ENCODE peak calls at places on chromosome 19, in six cellular contexts. V is osteocyte, M is heart left ventricle, O is tibial artery, N is uterus, T is neural progenitor cell. J is an unnamed sample.

GRCh38 chr19:31140717-31141116 is 208.5 kb downstream of the TSHZ3 start:
- DNase-seq in V (no peak), T (no peak), M (no peak), O (no peak), N (no peak), J (peak)

GRCh38 chr19:4144666-4145261 is 8.7 kb upstream of the CREB3L3 start:
- DNase-seq in T (no peak), M (no peak), N (no peak), V (no peak), O (no peak), J (no peak)

GRCh38 chr19:46607441-46607841 is 6.3 kb downstream of the CALM3 start:
- DNase-seq in V (no peak), M (peak), N (no peak), O (no peak), T (no peak), J (no peak)

GRCh38 chr19:30253581-30253996 is 118.6 kb upstream of the ZNF536 start:
- DNase-seq in T (peak), V (no peak), N (no peak), O (no peak), M (no peak), J (no peak)

GRCh38 chr19:58575183-58576041 is 2.3 kb upstream of the MZF1 start:
- DNase-seq in O (peak), M (peak), N (peak), T (peak), V (peak), J (peak)

GRCh38 chr19:33675501-33676124 is 53.9 kb downstream of the CHST8 start:
- DNase-seq in V (peak), T (peak), N (no peak), M (peak), O (peak), J (no peak)

GRCh38 chr19:29564574-29565005 is 38.8 kb downstream of the VSTM2B start:
- DNase-seq in T (no peak), O (no peak), V (no peak), N (no peak), M (no peak), J (no peak)

GRCh38 chr19:23925285-23925684 is 10.6 kb downstream of the ZNF726 start:
- DNase-seq in O (no peak), M (no peak), T (no peak), N (no peak), V (no peak), J (no peak)

GRCh38 chr19:12723383-12723642 is 419 bp downstream of the TNPO2 start:
- DNase-seq in O (no peak), V (no peak), M (no peak), N (no peak), T (peak), J (peak)

GRCh38 chr19:5693195-5694166 is 3.4 kb downstream of the RPL36 start:
- DNase-seq in T (no peak), M (no peak), V (no peak), O (no peak), N (no peak), J (no peak)

GRCh38 chr19:10227215-10227971 is 3.7 kb downstream of the S1PR2 start:
- DNase-seq in T (no peak), V (no peak), M (peak), N (peak), O (peak), J (no peak)

GRCh38 chr19:4327252-4327876 is 11.3 kb downstream of the STAP2 start:
- DNase-seq in T (peak), O (peak), V (peak), M (peak), N (peak), J (no peak)

GRCh38 chr19:4969772-4970531 is 1.0 kb downstream of the KDM4B start:
- DNase-seq in T (peak), V (no peak), N (no peak), M (no peak), O (no peak), J (peak)

GRCh38 chr19:2149980-2150793 is 1.2 kb downstream of the AP3D1 start:
- DNase-seq in O (peak), M (no peak), N (no peak), T (peak), V (no peak), J (peak)

GRCh38 chr19:14366529-14366928 is 14.7 kb upstream of the ADGRE5 start:
- DNase-seq in V (no peak), N (peak), T (peak), O (peak), M (peak), J (peak)

GRCh38 chr19:4633140-4633967 is 6.0 kb upstream of the TNFAIP8L1 start:
- DNase-seq in T (peak), V (no peak), O (peak), M (peak), N (no peak), J (peak)

GRCh38 chr19:953501-954271 is 27.9 kb downstream of the ARID3A start:
- DNase-seq in O (no peak), V (no peak), T (peak), N (no peak), M (no peak), J (no peak)

GRCh38 chr19:13859361-13859880 is 17.5 kb upstream of the NANOS3 start:
- DNase-seq in M (no peak), V (no peak), O (no peak), N (no peak), T (no peak), J (no peak)

GRCh38 chr19:10762656-10763055 is 44.8 kb downstream of the DNM2 start:
- DNase-seq in V (no peak), O (no peak), T (no peak), M (no peak), N (no peak), J (no peak)

DNA sequence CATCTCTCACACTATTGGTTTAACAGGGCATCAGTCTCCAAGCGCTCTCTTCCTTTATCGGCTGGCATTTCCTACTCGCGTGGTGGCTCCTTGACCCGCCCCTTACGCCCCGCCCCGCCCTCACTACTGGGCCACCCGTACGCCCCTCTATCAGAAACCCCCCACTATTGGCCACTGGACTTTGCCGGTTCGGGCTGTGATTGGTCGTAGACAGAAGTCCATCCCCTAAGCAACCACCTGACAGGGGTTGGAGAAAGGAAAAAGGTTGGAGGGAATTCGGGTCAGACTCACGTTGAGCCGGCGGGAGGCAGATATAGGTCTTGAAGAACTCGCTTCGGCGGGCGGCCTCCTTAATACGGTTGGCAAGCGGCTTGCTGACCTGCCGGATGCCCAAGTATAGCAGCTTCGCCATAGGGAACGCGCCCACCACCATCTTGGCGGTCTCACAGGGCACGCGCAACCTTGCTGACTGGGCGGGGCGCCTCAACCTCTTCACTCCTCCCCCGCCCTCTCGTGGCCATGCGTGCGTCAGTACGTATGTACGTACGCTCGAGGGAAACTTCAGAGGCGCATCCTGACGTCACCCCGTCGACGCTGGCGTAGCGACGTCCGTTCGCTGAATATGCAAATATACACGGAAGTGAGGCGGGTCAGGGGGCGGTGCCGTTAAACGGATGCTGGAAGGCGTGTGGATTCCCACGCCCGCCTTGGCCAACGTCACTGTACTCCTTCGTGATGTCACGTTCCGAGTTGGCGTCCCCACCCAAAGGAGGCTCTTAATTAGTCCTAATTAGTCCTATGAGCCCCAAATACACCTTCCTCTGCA is at the start of gene OPA3:
- DNase-seq in M (peak), V (peak), T (peak), O (peak), N (peak), J (peak)
- TF ChIP-seq CTCF in M (no peak), V (peak), T (peak), O (no peak), N (no peak), J (no peak)

GRCh38 chr19:50490991-50491472 is 14.4 kb upstream of the GARIN5A start:
- DNase-seq in M (peak), T (no peak), O (no peak), N (no peak), V (peak), J (no peak)
- TF ChIP-seq CTCF in M (no peak), T (no peak), O (no peak), N (no peak), V (no peak), J (no peak)

GRCh38 chr19:41408256-41408655 is 10.6 kb downstream of the BCKDHA start:
- DNase-seq in M (no peak), V (no peak), T (no peak), N (no peak), O (no peak), J (no peak)
- TF ChIP-seq CTCF in M (no peak), V (no peak), T (no peak), N (no peak), O (no peak), J (no peak)

GRCh38 chr19:37654118-37654517 is 1.1 kb downstream of the ZFP30 start:
- DNase-seq in V (no peak), M (no peak), O (no peak), T (no peak), N (no peak), J (no peak)
- TF ChIP-seq CTCF in V (no peak), M (no peak), O (no peak), T (no peak), N (no peak), J (no peak)

DNA sequence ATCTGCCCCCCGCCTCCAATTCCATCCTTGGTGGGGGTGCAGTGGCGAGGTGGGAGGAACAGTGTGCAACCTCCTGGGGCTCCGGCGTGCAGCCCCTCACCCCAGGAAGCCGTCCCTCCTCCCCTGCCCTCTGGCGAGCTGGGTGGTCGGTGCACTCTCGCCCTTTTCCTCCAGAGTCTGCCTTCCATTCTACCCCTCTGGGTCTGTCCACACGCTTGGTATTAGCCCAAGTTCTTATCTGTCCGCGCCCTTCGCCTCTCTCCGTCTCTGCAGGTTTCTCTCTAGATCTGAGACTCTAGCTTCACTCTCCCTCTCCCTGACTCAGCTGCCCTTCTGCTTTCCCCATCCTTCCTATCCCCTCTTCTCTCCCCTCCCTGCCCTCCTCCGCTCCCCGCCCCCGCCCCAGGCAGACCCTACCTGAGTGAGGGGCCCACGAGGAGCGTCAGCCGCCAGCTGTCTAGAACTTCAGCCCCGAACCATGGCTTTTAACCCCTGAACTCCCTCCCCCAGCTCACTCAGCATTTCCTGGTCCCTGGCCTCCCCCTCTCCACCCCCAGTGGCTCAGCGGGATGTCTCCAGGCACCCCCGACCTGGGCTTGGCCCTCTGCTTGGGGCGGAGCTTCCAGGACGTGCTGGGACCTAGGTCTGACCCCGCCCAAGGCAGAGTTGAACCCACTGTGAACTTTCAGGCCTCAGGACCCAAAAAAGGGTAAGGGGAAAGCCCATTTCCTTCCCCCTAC is 499 bp upstream of the KLK13 start:
- DNase-seq in M (no peak), N (no peak), T (no peak), O (no peak), V (no peak), J (no peak)
- TF ChIP-seq CTCF in M (no peak), N (no peak), T (no peak), O (no peak), V (no peak), J (no peak)

GRCh38 chr19:47796785-47797184 is 7.6 kb downstream of the TPRX1 start:
- DNase-seq in M (no peak), T (no peak), V (no peak), O (no peak), N (no peak), J (no peak)

GRCh38 chr19:47797996-47798903 is 6.1 kb downstream of the TPRX1 start:
- DNase-seq in V (no peak), M (no peak), T (no peak), O (no peak), N (no peak), J (no peak)

GRCh38 chr19:47792616-47793015 is 11.7 kb downstream of the TPRX1 start:
- DNase-seq in T (no peak), V (no peak), O (no peak), N (no peak), M (no peak), J (no peak)

GRCh38 chr19:47790398-47790814 is 11.9 kb downstream of the SELENOW start:
- DNase-seq in O (peak), T (peak), M (peak), N (peak), V (peak), J (peak)

DNA sequence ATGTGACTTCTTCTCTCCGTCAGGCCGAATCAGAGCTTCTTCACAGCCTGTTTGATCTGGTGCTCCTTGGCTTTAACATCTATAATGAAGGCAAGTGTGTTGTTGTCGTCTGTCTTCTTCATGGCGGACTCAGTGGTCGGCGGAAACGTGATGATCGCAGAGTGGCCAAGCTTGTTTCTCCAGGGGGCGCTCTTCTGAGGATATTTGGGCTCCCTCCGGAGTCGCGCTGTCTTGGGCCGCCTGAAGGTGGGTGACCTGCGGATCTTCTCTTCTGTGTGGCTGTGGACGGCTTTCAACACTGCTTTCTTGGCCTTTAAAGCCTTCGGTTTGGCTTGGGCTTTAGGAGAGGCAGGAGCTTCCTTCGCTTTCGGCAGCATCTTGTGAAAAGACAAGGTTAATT is 9.8 kb downstream of the TPRX1 start:
- DNase-seq in O (no peak), N (no peak), V (no peak), M (no peak), T (peak), J (no peak)
- TF ChIP-seq CTCF in O (no peak), N (no peak), V (no peak), M (no peak), T (peak), J (no peak)

DNA sequence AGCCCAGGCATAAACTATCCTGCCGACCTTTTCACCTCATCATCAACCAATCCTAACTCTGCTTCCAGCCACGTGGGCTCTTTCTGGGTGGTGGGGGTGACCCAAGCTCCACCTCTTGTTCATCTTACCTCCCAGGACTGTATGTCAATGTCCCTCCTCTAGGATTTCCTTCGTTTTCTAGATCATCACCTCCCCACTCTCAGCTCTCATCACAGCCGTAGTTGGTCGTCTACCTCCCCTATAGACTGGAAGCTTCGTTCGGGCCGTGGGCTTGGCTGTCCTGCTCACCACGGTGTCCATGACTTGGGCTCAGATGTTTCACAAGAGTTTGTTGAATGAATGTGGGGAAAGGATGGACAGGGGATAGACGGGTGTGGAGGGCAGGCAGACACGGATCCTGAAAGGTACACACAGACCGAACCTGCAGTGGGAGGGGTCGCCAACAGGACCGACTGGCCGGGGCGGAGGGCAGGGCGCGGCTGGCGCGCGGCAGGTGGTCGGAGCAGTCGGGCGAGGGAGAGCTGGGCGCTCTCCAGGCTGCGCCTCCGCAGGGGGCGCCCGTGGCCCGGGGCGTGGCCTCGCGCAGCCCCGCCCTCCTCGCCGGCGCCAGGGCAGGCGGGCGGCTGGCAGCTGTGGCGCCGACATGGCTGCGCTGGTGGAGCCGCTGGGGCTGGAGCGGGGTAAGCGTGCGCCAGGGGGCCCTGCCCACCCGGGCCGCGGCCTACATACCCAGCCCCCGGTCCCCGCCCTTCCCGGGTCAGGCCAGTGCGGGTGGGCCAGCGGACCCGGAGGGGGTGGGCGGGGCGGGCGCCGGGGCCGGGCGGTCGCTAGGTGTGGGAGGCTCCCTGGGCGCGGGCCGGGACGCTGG is at the start of gene LIN7B:
- DNase-seq in O (peak), T (peak), V (peak), N (peak), M (peak), J (peak)
- TF ChIP-seq CTCF in O (peak), T (peak), V (peak), N (peak), M (peak), J (peak)

DNA sequence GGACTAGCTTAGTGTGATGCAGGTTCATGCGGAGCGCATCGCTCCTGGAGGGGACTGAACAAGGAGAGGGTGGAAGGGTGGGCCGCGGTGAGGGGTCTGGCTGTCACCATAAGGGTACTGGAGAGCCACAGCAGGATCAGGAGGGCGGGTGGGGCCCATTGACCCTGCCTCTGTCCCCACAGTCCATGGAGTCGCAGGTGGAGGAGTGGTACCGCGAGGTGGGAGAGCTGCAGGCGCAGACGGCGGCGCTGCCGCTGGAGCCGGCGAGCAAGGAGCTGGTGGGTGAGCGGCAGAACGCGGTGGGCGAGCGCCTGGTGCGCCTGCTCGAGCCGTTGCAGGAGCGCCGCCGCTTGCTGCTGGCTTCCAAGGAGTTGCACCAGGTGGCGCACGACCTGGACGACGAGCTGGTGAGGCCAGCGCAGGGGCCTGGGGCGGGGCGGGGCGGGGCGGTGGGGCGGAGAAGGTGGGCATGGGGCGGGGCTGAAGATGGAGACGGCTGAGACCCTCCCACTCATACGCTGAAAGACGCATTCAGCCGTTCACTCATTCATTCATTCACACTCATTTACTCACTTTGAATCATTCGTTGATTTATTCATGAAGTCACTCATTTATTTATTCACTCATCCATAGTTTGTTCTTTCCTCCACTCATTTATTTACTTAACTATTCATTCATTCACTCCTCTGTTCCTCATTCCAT is 27.5 kb upstream of the SHKBP1 start:
- DNase-seq in M (peak), N (peak), O (no peak), V (no peak), T (peak), J (peak)
- TF ChIP-seq CTCF in M (peak), N (peak), O (peak), V (peak), T (peak), J (peak)

DNA sequence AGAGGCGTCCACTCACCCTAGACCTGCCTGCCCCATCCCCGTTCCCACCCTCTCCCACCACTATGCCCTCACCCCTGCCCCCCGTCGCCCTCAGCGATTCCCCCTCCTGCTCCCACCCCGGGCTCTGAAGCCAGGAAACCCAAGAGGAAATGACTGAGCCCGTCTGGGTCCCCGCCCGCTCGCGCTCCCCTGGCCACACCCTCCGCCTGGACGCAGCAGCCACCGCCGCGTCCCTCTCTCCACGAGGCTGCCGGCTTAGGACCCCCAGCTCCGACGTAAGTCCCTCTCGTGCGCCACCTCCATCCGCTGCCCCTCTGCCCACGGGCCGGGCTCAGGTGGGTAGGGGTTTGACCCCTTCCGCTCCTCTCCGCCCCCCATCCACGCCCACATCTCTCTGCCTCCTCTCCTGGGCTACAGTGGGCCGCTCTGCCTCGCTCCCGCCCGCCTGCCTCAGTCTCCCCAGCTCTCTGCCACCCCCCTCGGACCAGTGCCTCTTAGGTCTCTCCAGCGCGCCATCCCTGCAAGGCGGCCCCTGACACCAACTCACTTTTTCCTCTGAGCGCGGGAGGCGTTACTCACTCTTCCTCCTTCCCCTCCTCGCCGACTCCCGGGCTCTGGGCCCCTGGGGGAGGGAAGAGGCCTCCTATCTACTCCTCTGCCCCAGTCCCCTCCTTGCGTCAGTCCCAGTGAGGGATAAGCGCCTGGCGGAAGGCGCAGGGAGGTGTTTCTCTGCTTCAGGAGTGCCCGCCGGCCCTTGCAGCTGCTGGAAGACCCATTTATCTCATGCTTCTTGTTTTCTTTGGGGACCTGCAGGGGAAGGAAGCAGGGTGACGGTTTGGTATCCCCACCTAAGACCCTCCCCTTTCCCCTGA is at the start of gene FXYD5:
- DNase-seq in O (peak), N (peak), T (peak), M (peak), V (no peak), J (peak)
- TF ChIP-seq CTCF in O (no peak), N (no peak), T (no peak), M (no peak), V (peak), J (no peak)